ENCODE peak calls at places on chromosome 15, in nine cellular contexts. One of them, this sample, is unnamed.

GRCh38 chr15:67068724-67069400 is 3.5 kb downstream of the SMAD3 start:
- DNase-seq in mesenchymal stem cell: peak; percentile 57
- DNase-seq in activated T-cell treated with anti-CD3 and anti-CD28 coated beads for 1 hour: no peak
- DNase-seq in stimulated activated CD4-positive, alpha-beta T cell treated with anti-CD3 and anti-CD28 coated beads, Interleukin-1b, Interleukin-23, amount 100 ng/mL, for 48 hours: no peak
- DNase-seq in activated CD4-positive, alpha-beta T cell treated with anti-CD3 and anti-CD28 coated beads for 24 hours: no peak
- DNase-seq in NCI-H524: peak; percentile 48
- DNase-seq in NCI-H510A treated with DMSO at 0.1 percent for 48 hours: no peak
- DNase-seq in fibroblast of the conjunctiva: no peak
- DNase-seq in HL-60: no peak
- DNase-seq in this sample: no peak

GRCh38 chr15:92053727-92054316 is 200.3 kb downstream of the SLCO3A1 start:
- DNase-seq in stimulated activated CD4-positive, alpha-beta T cell treated with anti-CD3 and anti-CD28 coated beads, Interleukin-1b, Interleukin-23, amount 100 ng/mL, for 48 hours: no peak
- DNase-seq in activated CD4-positive, alpha-beta T cell treated with anti-CD3 and anti-CD28 coated beads for 24 hours: no peak
- DNase-seq in NCI-H510A treated with DMSO at 0.1 percent for 48 hours: no peak
- DNase-seq in fibroblast of the conjunctiva: no peak
- DNase-seq in mesenchymal stem cell: no peak
- DNase-seq in NCI-H524: no peak
- DNase-seq in activated T-cell treated with anti-CD3 and anti-CD28 coated beads for 1 hour: no peak
- DNase-seq in HL-60: no peak
- DNase-seq in this sample: no peak

GRCh38 chr15:40421246-40422157 is 15.9 kb downstream of the IVD start:
- DNase-seq in activated CD4-positive, alpha-beta T cell treated with anti-CD3 and anti-CD28 coated beads for 24 hours: peak; percentile 70
- DNase-seq in activated T-cell treated with anti-CD3 and anti-CD28 coated beads for 1 hour: peak; percentile 75
- DNase-seq in NCI-H510A treated with DMSO at 0.1 percent for 48 hours: peak; percentile 40
- DNase-seq in fibroblast of the conjunctiva: peak; percentile 43
- DNase-seq in mesenchymal stem cell: peak; percentile 59
- DNase-seq in HL-60: peak; percentile 66
- DNase-seq in NCI-H524: peak; percentile 66
- DNase-seq in stimulated activated CD4-positive, alpha-beta T cell treated with anti-CD3 and anti-CD28 coated beads, Interleukin-1b, Interleukin-23, amount 100 ng/mL, for 48 hours: peak; percentile 81
- DNase-seq in this sample: no peak

GRCh38 chr15:50830477-50831354 is 65.2 kb upstream of the SPPL2A start:
- DNase-seq in NCI-H510A treated with DMSO at 0.1 percent for 48 hours: no peak
- DNase-seq in NCI-H524: no peak
- DNase-seq in activated T-cell treated with anti-CD3 and anti-CD28 coated beads for 1 hour: no peak
- DNase-seq in HL-60: no peak
- DNase-seq in fibroblast of the conjunctiva: no peak
- DNase-seq in activated CD4-positive, alpha-beta T cell treated with anti-CD3 and anti-CD28 coated beads for 24 hours: no peak
- DNase-seq in mesenchymal stem cell: no peak
- DNase-seq in stimulated activated CD4-positive, alpha-beta T cell treated with anti-CD3 and anti-CD28 coated beads, Interleukin-1b, Interleukin-23, amount 100 ng/mL, for 48 hours: no peak
- DNase-seq in this sample: no peak

GRCh38 chr15:69343133-69343532 is 44.4 kb downstream of the PAQR5 start:
- DNase-seq in stimulated activated CD4-positive, alpha-beta T cell treated with anti-CD3 and anti-CD28 coated beads, Interleukin-1b, Interleukin-23, amount 100 ng/mL, for 48 hours: no peak
- DNase-seq in fibroblast of the conjunctiva: no peak
- DNase-seq in NCI-H510A treated with DMSO at 0.1 percent for 48 hours: no peak
- DNase-seq in HL-60: no peak
- DNase-seq in activated CD4-positive, alpha-beta T cell treated with anti-CD3 and anti-CD28 coated beads for 24 hours: no peak
- DNase-seq in activated T-cell treated with anti-CD3 and anti-CD28 coated beads for 1 hour: no peak
- DNase-seq in NCI-H524: no peak
- DNase-seq in mesenchymal stem cell: no peak
- DNase-seq in this sample: no peak

GRCh38 chr15:92158426-92158825 is 235.3 kb upstream of the ST8SIA2 start:
- DNase-seq in NCI-H524: no peak
- DNase-seq in activated T-cell treated with anti-CD3 and anti-CD28 coated beads for 1 hour: no peak
- DNase-seq in HL-60: no peak
- DNase-seq in NCI-H510A treated with DMSO at 0.1 percent for 48 hours: no peak
- DNase-seq in fibroblast of the conjunctiva: no peak
- DNase-seq in stimulated activated CD4-positive, alpha-beta T cell treated with anti-CD3 and anti-CD28 coated beads, Interleukin-1b, Interleukin-23, amount 100 ng/mL, for 48 hours: peak; percentile 57
- DNase-seq in activated CD4-positive, alpha-beta T cell treated with anti-CD3 and anti-CD28 coated beads for 24 hours: peak; percentile 23
- DNase-seq in mesenchymal stem cell: no peak
- DNase-seq in this sample: no peak

GRCh38 chr15:101242160-101242998 is 9.5 kb downstream of the CHSY1 start:
- DNase-seq in NCI-H510A treated with DMSO at 0.1 percent for 48 hours: no peak
- DNase-seq in mesenchymal stem cell: peak; percentile 56
- DNase-seq in HL-60: peak; percentile 76
- DNase-seq in stimulated activated CD4-positive, alpha-beta T cell treated with anti-CD3 and anti-CD28 coated beads, Interleukin-1b, Interleukin-23, amount 100 ng/mL, for 48 hours: peak; percentile 48
- DNase-seq in fibroblast of the conjunctiva: no peak
- DNase-seq in activated T-cell treated with anti-CD3 and anti-CD28 coated beads for 1 hour: peak; percentile 16
- DNase-seq in activated CD4-positive, alpha-beta T cell treated with anti-CD3 and anti-CD28 coated beads for 24 hours: no peak
- DNase-seq in NCI-H524: no peak
- DNase-seq in this sample: no peak

GRCh38 chr15:66472176-66472999 is 25.2 kb downstream of the SNAPC5 start:
- DNase-seq in NCI-H510A treated with DMSO at 0.1 percent for 48 hours: no peak
- DNase-seq in activated T-cell treated with anti-CD3 and anti-CD28 coated beads for 1 hour: no peak
- DNase-seq in mesenchymal stem cell: peak; percentile 50
- DNase-seq in HL-60: no peak
- DNase-seq in fibroblast of the conjunctiva: peak; percentile 22
- DNase-seq in activated CD4-positive, alpha-beta T cell treated with anti-CD3 and anti-CD28 coated beads for 24 hours: no peak
- DNase-seq in stimulated activated CD4-positive, alpha-beta T cell treated with anti-CD3 and anti-CD28 coated beads, Interleukin-1b, Interleukin-23, amount 100 ng/mL, for 48 hours: peak; percentile 26
- DNase-seq in NCI-H524: no peak
- DNase-seq in this sample: no peak

GRCh38 chr15:26125664-26126063 is 262.5 kb upstream of the ATP10A start:
- DNase-seq in activated CD4-positive, alpha-beta T cell treated with anti-CD3 and anti-CD28 coated beads for 24 hours: no peak
- DNase-seq in stimulated activated CD4-positive, alpha-beta T cell treated with anti-CD3 and anti-CD28 coated beads, Interleukin-1b, Interleukin-23, amount 100 ng/mL, for 48 hours: no peak
- DNase-seq in activated T-cell treated with anti-CD3 and anti-CD28 coated beads for 1 hour: no peak
- DNase-seq in HL-60: no peak
- DNase-seq in NCI-H524: no peak
- DNase-seq in fibroblast of the conjunctiva: no peak
- DNase-seq in mesenchymal stem cell: no peak
- DNase-seq in NCI-H510A treated with DMSO at 0.1 percent for 48 hours: no peak
- DNase-seq in this sample: no peak

GRCh38 chr15:93048759-93049161 is 40.3 kb downstream of the RGMA start:
- DNase-seq in stimulated activated CD4-positive, alpha-beta T cell treated with anti-CD3 and anti-CD28 coated beads, Interleukin-1b, Interleukin-23, amount 100 ng/mL, for 48 hours: no peak
- DNase-seq in activated T-cell treated with anti-CD3 and anti-CD28 coated beads for 1 hour: no peak
- DNase-seq in fibroblast of the conjunctiva: no peak
- DNase-seq in NCI-H524: no peak
- DNase-seq in HL-60: no peak
- DNase-seq in NCI-H510A treated with DMSO at 0.1 percent for 48 hours: no peak
- DNase-seq in mesenchymal stem cell: no peak
- DNase-seq in activated CD4-positive, alpha-beta T cell treated with anti-CD3 and anti-CD28 coated beads for 24 hours: no peak
- DNase-seq in this sample: no peak

GRCh38 chr15:42788725-42789124 is 51.8 kb upstream of the CDAN1 start:
- DNase-seq in stimulated activated CD4-positive, alpha-beta T cell treated with anti-CD3 and anti-CD28 coated beads, Interleukin-1b, Interleukin-23, amount 100 ng/mL, for 48 hours: no peak
- DNase-seq in NCI-H524: no peak
- DNase-seq in activated T-cell treated with anti-CD3 and anti-CD28 coated beads for 1 hour: no peak
- DNase-seq in activated CD4-positive, alpha-beta T cell treated with anti-CD3 and anti-CD28 coated beads for 24 hours: no peak
- DNase-seq in mesenchymal stem cell: no peak
- DNase-seq in HL-60: no peak
- DNase-seq in fibroblast of the conjunctiva: no peak
- DNase-seq in NCI-H510A treated with DMSO at 0.1 percent for 48 hours: no peak
- DNase-seq in this sample: no peak

GRCh38 chr15:55683366-55683765 is 59.6 kb downstream of the PRTG start:
- DNase-seq in HL-60: no peak
- DNase-seq in NCI-H510A treated with DMSO at 0.1 percent for 48 hours: no peak
- DNase-seq in stimulated activated CD4-positive, alpha-beta T cell treated with anti-CD3 and anti-CD28 coated beads, Interleukin-1b, Interleukin-23, amount 100 ng/mL, for 48 hours: no peak
- DNase-seq in activated T-cell treated with anti-CD3 and anti-CD28 coated beads for 1 hour: no peak
- DNase-seq in mesenchymal stem cell: no peak
- DNase-seq in fibroblast of the conjunctiva: peak; percentile 63
- DNase-seq in NCI-H524: peak; percentile 45
- DNase-seq in activated CD4-positive, alpha-beta T cell treated with anti-CD3 and anti-CD28 coated beads for 24 hours: no peak
- DNase-seq in this sample: no peak

This sample was measured in CMK.